ENCODE peak calls at places on chromosomes 7 and 10, in six cellular contexts. S is Kasumi-1, P is NCI-H1092 treated with DMSO at 0.1 percent for 48 hours, C is GM03348, D is Caki2, B is activated T-cell treated with anti-CD3 and anti-CD28 coated beads for 24 hours. Y is an unnamed sample.

GRCh38 chr10:124827474-124827873 is 25.9 kb downstream of the ABRAXAS2 start:
- DNase-seq in S (peak), P (peak), C (peak), D (peak), B (no peak), Y (no peak)

GRCh38 chr10:4046722-4047354 is 261.8 kb upstream of the KLF6 start:
- DNase-seq in S (no peak), P (no peak), C (no peak), D (no peak), B (no peak), Y (no peak)

GRCh38 chr10:33248638-33249037 is 85.8 kb downstream of the NRP1 start:
- DNase-seq in S (peak), P (no peak), C (peak), D (no peak), B (peak), Y (peak)

GRCh38 chr7:42964849-42965805 is 33.0 kb downstream of the MRPL32 start:
- DNase-seq in S (no peak), P (no peak), C (no peak), D (no peak), B (no peak), Y (no peak)

GRCh38 chr10:2262878-2263277 is 525.6 kb upstream of the ADARB2 start:
- DNase-seq in S (no peak), P (no peak), C (no peak), D (no peak), B (no peak), Y (no peak)

GRCh38 chr7:121012919-121013318 is 24.4 kb downstream of the CPED1 start:
- DNase-seq in S (no peak), P (peak), C (no peak), D (no peak), B (no peak), Y (no peak)

GRCh38 chr10:15196335-15196834 is 27.9 kb upstream of the NMT2 start:
- DNase-seq in S (no peak), P (no peak), C (no peak), D (no peak), B (no peak), Y (no peak)

GRCh38 chr10:63642808-63643207 is 121.6 kb downstream of the REEP3 start:
- DNase-seq in S (no peak), P (no peak), C (no peak), D (no peak), B (no peak), Y (no peak)

GRCh38 chr10:14879055-14879800 is 562 bp downstream of the SUV39H2 start:
- DNase-seq in S (peak), P (peak), C (peak), D (peak), B (peak), Y (peak)

GRCh38 chr7:124649397-124650029 is 116.1 kb downstream of the GPR37 start:
- DNase-seq in S (no peak), P (no peak), C (no peak), D (no peak), B (no peak), Y (no peak)

GRCh38 chr7:130278892-130279690 is 12.4 kb downstream of the CPA2 start:
- DNase-seq in S (no peak), P (no peak), C (no peak), D (peak), B (no peak), Y (no peak)

GRCh38 chr10:33897255-33897893 is 562.9 kb upstream of the NRP1 start:
- DNase-seq in S (no peak), P (no peak), C (peak), D (no peak), B (no peak), Y (no peak)

Y was measured in effector memory CD4-positive, alpha-beta T cell.